ENCODE peak calls at places on chromosomes 5 and 9, in seven cellular contexts. C is MM.1S, P is neural progenitor cell, L is HCT116, W is PC-3, K is hepatocyte, J is OCI-LY7. Z is an unnamed sample.

GRCh38 chr9:78919701-78920100 is 622.8 kb downstream of the PSAT1 start:
- DNase-seq in C (no peak), P (no peak), L (no peak), W (peak; percentile 88), K (no peak), J (no peak), Z (no peak)

GRCh38 chr5:39539470-39539869 is 114.7 kb upstream of the DAB2 start:
- DNase-seq in C (no peak), P (no peak), L (no peak), W (no peak), K (no peak), J (no peak), Z (no peak)

GRCh38 chr5:113663879-113664278 is 150.4 kb downstream of the YTHDC2 start:
- DNase-seq in C (peak; percentile 50), P (peak; percentile 16), L (peak; percentile 51), W (peak; percentile 69), K (peak; percentile 57), J (peak; percentile 37), Z (peak; percentile 82)

GRCh38 chr9:136721339-136722092 is 9.1 kb downstream of the DIPK1B start:
- DNase-seq in C (no peak), P (no peak), L (no peak), W (peak; percentile 12), K (no peak), J (no peak), Z (no peak)

GRCh38 chr5:10337107-10337506 is 16.4 kb upstream of the MARCHF6 start:
- DNase-seq in C (no peak), P (no peak), L (no peak), W (no peak), K (no peak), J (no peak), Z (no peak)

GRCh38 chr5:33969572-33970452 is 14.7 kb downstream of the SLC45A2 start:
- DNase-seq in C (peak; percentile 51), P (peak; percentile 64), L (peak; percentile 6), W (peak; percentile 74), K (peak; percentile 68), J (peak; percentile 17), Z (peak; percentile 75)

GRCh38 chr9:91948423-91949292 is 1.4 kb downstream of the ROR2 start:
- DNase-seq in C (peak; percentile 77), P (peak; percentile 87), L (peak; percentile 65), W (no peak), K (peak; percentile 88), J (no peak), Z (peak; percentile 88)

GRCh38 chr9:137406876-137407589 is 15.9 kb downstream of the EXD3 start:
- DNase-seq in C (no peak), P (peak; percentile 93), L (no peak), W (peak; percentile 32), K (peak; percentile 91), J (no peak), Z (peak; percentile 91)

GRCh38 chr9:22100626-22101025 is 91.5 kb upstream of the CDKN2B start:
- DNase-seq in C (no peak), P (peak; percentile 21), L (peak; percentile 32), W (no peak), K (no peak), J (peak; percentile 9), Z (peak; percentile 60)

GRCh38 chr5:171464829-171465228 is 45.4 kb downstream of the FGF18 start:
- DNase-seq in C (no peak), P (no peak), L (no peak), W (no peak), K (no peak), J (no peak), Z (no peak)

GRCh38 chr9:114606597-114607207 is 4.4 kb upstream of the TMEM268 start:
- DNase-seq in C (no peak), P (no peak), L (no peak), W (no peak), K (peak; percentile 48), J (no peak), Z (no peak)

GRCh38 chr5:180097163-180097894 is 25.8 kb upstream of the RNF130 start:
- DNase-seq in C (no peak), P (no peak), L (no peak), W (no peak), K (no peak), J (no peak), Z (no peak)

GRCh38 chr5:130528474-130528873 is 624.2 kb downstream of the CHSY3 start:
- DNase-seq in C (no peak), P (no peak), L (no peak), W (peak; percentile 71), K (no peak), J (no peak), Z (no peak)

GRCh38 chr5:139482050-139482889 is at the start of gene STING1:
- DNase-seq in C (no peak), P (no peak), L (peak; percentile 71), W (peak; percentile 97), K (peak; percentile 86), J (no peak), Z (no peak)

GRCh38 chr5:72497823-72498222 is 9.4 kb downstream of the ZNF366 start:
- DNase-seq in C (no peak), P (no peak), L (no peak), W (no peak), K (no peak), J (no peak), Z (no peak)

GRCh38 chr9:38226491-38226951 is 157.5 kb upstream of the SHB start:
- DNase-seq in C (no peak), P (no peak), L (no peak), W (peak; percentile 29), K (no peak), J (no peak), Z (peak; percentile 57)

GRCh38 chr9:130212543-130213297 is 40.5 kb downstream of the NCS1 start:
- DNase-seq in C (no peak), P (no peak), L (no peak), W (no peak), K (no peak), J (no peak), Z (no peak)

GRCh38 chr9:34047864-34048729 is 590 bp downstream of the UBAP2 start:
- DNase-seq in C (peak; percentile 54), P (peak; percentile 52), L (peak; percentile 6), W (peak; percentile 43), K (peak; percentile 68), J (peak; percentile 66), Z (peak; percentile 59)

GRCh38 chr9:23658859-23659258 is 167.2 kb downstream of the ELAVL2 start:
- DNase-seq in C (no peak), P (no peak), L (no peak), W (no peak), K (no peak), J (no peak), Z (no peak)

GRCh38 chr5:170541146-170541769 is 37.4 kb downstream of the KCNIP1 start:
- DNase-seq in C (no peak), P (no peak), L (no peak), W (no peak), K (no peak), J (no peak), Z (no peak)

GRCh38 chr9:5008206-5008605 is 23.1 kb downstream of the JAK2 start:
- DNase-seq in C (no peak), P (no peak), L (no peak), W (no peak), K (no peak), J (no peak), Z (no peak)

GRCh38 chr5:91293131-91293530 is 90.0 kb downstream of the ARRDC3 start:
- DNase-seq in C (peak; percentile 96), P (peak; percentile 71), L (no peak), W (no peak), K (no peak), J (no peak), Z (peak; percentile 57)

GRCh38 chr9:109132473-109133095 is 12.8 kb upstream of the TMEM245 start:
- DNase-seq in C (no peak), P (no peak), L (no peak), W (no peak), K (no peak), J (no peak), Z (no peak)

GRCh38 chr9:128628471-128629048 is 28.1 kb downstream of the DYNC2I2 start:
- DNase-seq in C (no peak), P (peak; percentile 34), L (no peak), W (no peak), K (no peak), J (no peak), Z (no peak)

GRCh38 chr9:36214571-36214970 is 23.9 kb downstream of the CLTA start:
- DNase-seq in C (no peak), P (no peak), L (no peak), W (no peak), K (no peak), J (no peak), Z (no peak)

GRCh38 chr9:106717686-106718085 is 145.3 kb upstream of the ZNF462 start:
- DNase-seq in C (no peak), P (no peak), L (peak; percentile 8), W (peak; percentile 78), K (peak; percentile 33), J (no peak), Z (peak; percentile 28)
- TF ChIP-seq EZH2phosphoT487 in C (no peak), P (no peak), L (no peak), W (no peak), K (no peak), J (no peak), Z (no peak)

DNA sequence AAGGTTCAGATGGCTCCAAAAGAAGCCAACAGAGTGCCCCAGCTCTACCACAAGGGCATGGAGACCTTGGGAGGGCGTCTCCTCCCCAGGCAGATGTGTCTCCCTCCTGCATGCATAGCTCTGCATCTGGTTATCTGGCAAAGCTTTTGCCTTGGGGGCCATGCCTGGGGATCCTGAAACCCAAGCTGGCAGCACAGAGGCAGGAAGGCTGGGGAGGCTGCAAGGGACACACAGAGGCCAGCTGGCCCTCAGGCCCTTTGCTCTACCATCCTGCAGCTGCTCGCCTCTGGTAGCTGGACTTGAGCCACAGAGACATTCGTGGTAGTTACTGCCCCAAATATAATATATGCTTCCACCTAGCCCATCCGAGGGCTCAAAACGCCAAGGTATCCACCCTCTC is 3.9 kb downstream of the SEPTIN8 start:
- DNase-seq in C (no peak), P (no peak), L (no peak), W (no peak), K (no peak), J (no peak), Z (no peak)
- TF ChIP-seq EZH2phosphoT487 in C (no peak), P (no peak), L (no peak), W (no peak), K (no peak), J (no peak), Z (no peak)

GRCh38 chr5:132832612-132833011 is 2.2 kb upstream of the SHROOM1 start:
- DNase-seq in C (no peak), P (no peak), L (no peak), W (no peak), K (no peak), J (no peak), Z (no peak)
- TF ChIP-seq EZH2phosphoT487 in C (no peak), P (no peak), L (no peak), W (no peak), K (no peak), J (no peak), Z (no peak)

GRCh38 chr9:134591082-134591571 is 50.5 kb upstream of the COL5A1 start:
- DNase-seq in C (no peak), P (peak; percentile 26), L (no peak), W (no peak), K (no peak), J (no peak), Z (no peak)

GRCh38 chr9:134590240-134591081 is 51.1 kb upstream of the COL5A1 start:
- DNase-seq in C (no peak), P (no peak), L (no peak), W (no peak), K (no peak), J (no peak), Z (no peak)

GRCh38 chr9:134592018-134592818 is 49.4 kb upstream of the COL5A1 start:
- DNase-seq in C (no peak), P (no peak), L (no peak), W (no peak), K (peak; percentile 62), J (no peak), Z (no peak)

GRCh38 chr9:134592819-134593200 is 48.8 kb upstream of the COL5A1 start:
- DNase-seq in C (no peak), P (no peak), L (no peak), W (no peak), K (no peak), J (no peak), Z (no peak)

GRCh38 chr9:134591573-134591981 is 50.0 kb upstream of the COL5A1 start:
- DNase-seq in C (no peak), P (no peak), L (no peak), W (no peak), K (no peak), J (no peak), Z (no peak)
- TF ChIP-seq EZH2phosphoT487 in C (no peak), P (no peak), L (no peak), W (no peak), K (no peak), J (no peak), Z (no peak)

Z was measured in GM23338.